ENCODE peak calls at places on chromosome 21, in six cellular contexts. One of them, this sample, is unnamed.

GRCh38 chr21:29523646-29524045 is 224.9 kb downstream of the BACH1 start:
- DNase-seq in heart left ventricle: no peak
- DNase-seq in HFF-Myc: no peak
- DNase-seq in ovary: no peak
- DNase-seq in pancreas: no peak
- DNase-seq in dorsolateral prefrontal cortex: no peak
- DNase-seq in this sample: peak; percentile 39

GRCh38 chr21:44759628-44760285 is 41.9 kb downstream of the UBE2G2 start:
- DNase-seq in heart left ventricle: no peak
- DNase-seq in HFF-Myc: no peak
- DNase-seq in ovary: no peak
- DNase-seq in pancreas: no peak
- DNase-seq in dorsolateral prefrontal cortex: no peak
- DNase-seq in this sample: no peak

GRCh38 chr21:44823179-44823654 is 5.4 kb upstream of the SUMO3 start:
- DNase-seq in heart left ventricle: no peak
- DNase-seq in HFF-Myc: no peak
- DNase-seq in ovary: no peak
- DNase-seq in pancreas: no peak
- DNase-seq in dorsolateral prefrontal cortex: no peak
- DNase-seq in this sample: no peak

GRCh38 chr21:42220138-42220701 is 1.3 kb downstream of the ABCG1 start:
- DNase-seq in heart left ventricle: peak; percentile 73
- DNase-seq in HFF-Myc: no peak
- DNase-seq in ovary: peak; percentile 39
- DNase-seq in pancreas: peak; percentile 60
- DNase-seq in dorsolateral prefrontal cortex: peak; percentile 71
- DNase-seq in this sample: peak; percentile 89

GRCh38 chr21:28636988-28637691 is 355.5 kb downstream of the LTN1 start:
- DNase-seq in heart left ventricle: no peak
- DNase-seq in HFF-Myc: no peak
- DNase-seq in ovary: no peak
- DNase-seq in pancreas: no peak
- DNase-seq in dorsolateral prefrontal cortex: no peak
- DNase-seq in this sample: peak; percentile 91

GRCh38 chr21:40516336-40516735 is 330.6 kb downstream of the DSCAM start:
- DNase-seq in heart left ventricle: peak; percentile 22
- DNase-seq in HFF-Myc: no peak
- DNase-seq in ovary: no peak
- DNase-seq in pancreas: no peak
- DNase-seq in dorsolateral prefrontal cortex: peak; percentile 43
- DNase-seq in this sample: no peak

GRCh38 chr21:45391743-45392079 is 13.3 kb upstream of the COL18A1 start:
- DNase-seq in heart left ventricle: no peak
- DNase-seq in HFF-Myc: no peak
- DNase-seq in ovary: peak; percentile 18
- DNase-seq in pancreas: no peak
- DNase-seq in dorsolateral prefrontal cortex: no peak
- DNase-seq in this sample: no peak

GRCh38 chr21:34881894-34882371 is 167.2 kb downstream of the RUNX1 start:
- DNase-seq in heart left ventricle: no peak
- DNase-seq in HFF-Myc: no peak
- DNase-seq in ovary: no peak
- DNase-seq in pancreas: no peak
- DNase-seq in dorsolateral prefrontal cortex: no peak
- DNase-seq in this sample: peak; percentile 85

GRCh38 chr21:27648560-27648959 is 681.7 kb upstream of the ADAMTS5 start:
- DNase-seq in heart left ventricle: no peak
- DNase-seq in HFF-Myc: peak; percentile 40
- DNase-seq in ovary: no peak
- DNase-seq in pancreas: no peak
- DNase-seq in dorsolateral prefrontal cortex: no peak
- DNase-seq in this sample: peak; percentile 90

GRCh38 chr21:42654179-42654912 is 925 bp downstream of the PDE9A start:
- DNase-seq in heart left ventricle: no peak
- DNase-seq in HFF-Myc: no peak
- DNase-seq in ovary: no peak
- DNase-seq in pancreas: no peak
- DNase-seq in dorsolateral prefrontal cortex: no peak
- DNase-seq in this sample: no peak

GRCh38 chr21:37166733-37167132 is 93.7 kb downstream of the TTC3 start:
- DNase-seq in heart left ventricle: no peak
- DNase-seq in HFF-Myc: no peak
- DNase-seq in ovary: no peak
- DNase-seq in pancreas: no peak
- DNase-seq in dorsolateral prefrontal cortex: no peak
- DNase-seq in this sample: peak; percentile 28

GRCh38 chr21:44910229-44911065 is 10.3 kb downstream of the ITGB2 start:
- DNase-seq in heart left ventricle: no peak
- DNase-seq in HFF-Myc: no peak
- DNase-seq in ovary: no peak
- DNase-seq in pancreas: no peak
- DNase-seq in dorsolateral prefrontal cortex: no peak
- DNase-seq in this sample: no peak

GRCh38 chr21:42037943-42038342 is 27.8 kb upstream of the ZBTB21 start:
- DNase-seq in heart left ventricle: no peak
- DNase-seq in HFF-Myc: no peak
- DNase-seq in ovary: no peak
- DNase-seq in pancreas: peak; percentile 44
- DNase-seq in dorsolateral prefrontal cortex: no peak
- DNase-seq in this sample: no peak

GRCh38 chr21:26747216-26747615 is 98.0 kb downstream of the ADAMTS1 start:
- DNase-seq in heart left ventricle: no peak
- DNase-seq in HFF-Myc: no peak
- DNase-seq in ovary: no peak
- DNase-seq in pancreas: no peak
- DNase-seq in dorsolateral prefrontal cortex: no peak
- DNase-seq in this sample: no peak

GRCh38 chr21:46161180-46161799 is 5.9 kb upstream of the FTCD start:
- DNase-seq in heart left ventricle: peak; percentile 17
- DNase-seq in HFF-Myc: no peak
- DNase-seq in ovary: peak; percentile 23
- DNase-seq in pancreas: peak; percentile 50
- DNase-seq in dorsolateral prefrontal cortex: no peak
- DNase-seq in this sample: no peak

GRCh38 chr21:45317401-45318145 is 29.9 kb upstream of the POFUT2 start:
- DNase-seq in heart left ventricle: no peak
- DNase-seq in HFF-Myc: no peak
- DNase-seq in ovary: peak; percentile 32
- DNase-seq in pancreas: peak; percentile 42
- DNase-seq in dorsolateral prefrontal cortex: no peak
- DNase-seq in this sample: peak; percentile 73

GRCh38 chr21:20016431-20017005 is 981.7 kb upstream of the NCAM2 start:
- DNase-seq in heart left ventricle: no peak
- DNase-seq in HFF-Myc: no peak
- DNase-seq in ovary: no peak
- DNase-seq in pancreas: no peak
- DNase-seq in dorsolateral prefrontal cortex: no peak
- DNase-seq in this sample: no peak

GRCh38 chr21:44854664-44855446 is 18.6 kb downstream of the PTTG1IP start:
- DNase-seq in heart left ventricle: no peak
- DNase-seq in HFF-Myc: no peak
- DNase-seq in ovary: no peak
- DNase-seq in pancreas: peak; percentile 47
- DNase-seq in dorsolateral prefrontal cortex: no peak
- DNase-seq in this sample: no peak

GRCh38 chr21:45747802-45748445 is 104.4 kb downstream of the PCBP3 start:
- DNase-seq in heart left ventricle: no peak
- DNase-seq in HFF-Myc: no peak
- DNase-seq in ovary: no peak
- DNase-seq in pancreas: no peak
- DNase-seq in dorsolateral prefrontal cortex: peak; percentile 65
- DNase-seq in this sample: peak; percentile 37

GRCh38 chr21:34724131-34724856 is 55.5 kb downstream of the CLIC6 start:
- DNase-seq in heart left ventricle: no peak
- DNase-seq in HFF-Myc: no peak
- DNase-seq in ovary: no peak
- DNase-seq in pancreas: no peak
- DNase-seq in dorsolateral prefrontal cortex: no peak
- DNase-seq in this sample: no peak

GRCh38 chr21:42655797-42656770 is 2.7 kb downstream of the PDE9A start:
- DNase-seq in heart left ventricle: no peak
- DNase-seq in HFF-Myc: no peak
- DNase-seq in ovary: no peak
- DNase-seq in pancreas: no peak
- DNase-seq in dorsolateral prefrontal cortex: no peak
- DNase-seq in this sample: no peak

GRCh38 chr21:41482980-41483379 is 25.0 kb downstream of the TMPRSS2 start:
- DNase-seq in heart left ventricle: no peak
- DNase-seq in HFF-Myc: no peak
- DNase-seq in ovary: no peak
- DNase-seq in pancreas: no peak
- DNase-seq in dorsolateral prefrontal cortex: no peak
- DNase-seq in this sample: no peak

GRCh38 chr21:40660461-40660860 is 186.5 kb downstream of the DSCAM start:
- DNase-seq in heart left ventricle: no peak
- DNase-seq in HFF-Myc: no peak
- DNase-seq in ovary: no peak
- DNase-seq in pancreas: no peak
- DNase-seq in dorsolateral prefrontal cortex: no peak
- DNase-seq in this sample: no peak

GRCh38 chr21:32415451-32415850 is 2.9 kb downstream of the EVA1C start:
- DNase-seq in heart left ventricle: no peak
- DNase-seq in HFF-Myc: no peak
- DNase-seq in ovary: no peak
- DNase-seq in pancreas: no peak
- DNase-seq in dorsolateral prefrontal cortex: no peak
- DNase-seq in this sample: no peak
- H3K4me3 ChIP-seq in heart left ventricle: peak overlapping the region; percentile 72
- H3K4me3 ChIP-seq in HFF-Myc: no peak overlapping the region
- H3K4me3 ChIP-seq in ovary: no peak overlapping the region
- H3K4me3 ChIP-seq in pancreas: no peak overlapping the region
- H3K4me3 ChIP-seq in dorsolateral prefrontal cortex: peak overlapping the region; percentile 84
- H3K4me3 ChIP-seq in this sample: peak overlapping the region; percentile 80

DNA sequence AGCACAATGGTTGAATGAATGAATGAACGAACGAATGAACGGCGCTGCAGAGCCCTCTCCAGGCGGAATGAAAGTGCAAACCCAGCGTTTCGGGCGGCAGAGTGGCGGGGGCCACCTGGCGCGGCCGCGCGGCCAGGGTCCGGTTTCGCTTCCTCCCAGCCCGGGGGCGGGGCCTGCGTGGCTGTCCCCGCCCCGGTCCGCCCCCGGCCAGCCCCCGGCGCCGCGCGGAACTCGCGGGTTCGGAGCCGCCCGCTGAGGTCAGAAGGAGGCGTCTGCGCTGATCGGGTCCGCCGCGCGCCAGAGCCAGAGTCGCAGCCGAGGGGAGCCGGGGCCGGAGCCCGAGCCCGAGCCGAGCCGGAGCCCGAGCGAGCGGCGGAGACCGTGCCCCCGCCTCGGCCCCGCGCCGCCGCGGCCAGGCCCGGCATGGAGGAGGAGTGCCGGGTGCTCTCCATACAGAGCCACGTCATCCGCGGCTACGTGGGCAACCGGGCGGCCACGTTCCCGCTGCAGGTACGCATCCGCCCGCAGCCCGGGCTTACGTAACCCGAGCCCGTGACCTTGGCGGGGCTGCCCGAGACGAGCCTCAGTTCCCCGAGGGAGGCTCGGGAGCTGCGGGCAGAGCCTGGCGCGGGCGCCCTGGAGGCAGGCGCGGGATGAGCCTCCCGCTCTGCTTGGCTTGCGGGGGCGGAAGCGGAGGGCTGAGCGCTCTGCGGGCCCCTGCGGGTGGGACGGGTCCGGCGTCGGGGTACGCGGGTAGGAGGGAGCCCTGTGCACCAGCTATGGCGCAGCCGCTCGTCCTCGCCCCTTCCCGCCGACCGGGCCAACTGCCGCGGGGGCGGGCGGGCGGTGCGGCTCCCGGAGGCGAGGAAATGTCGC is at the start of gene PDXK:
- DNase-seq in heart left ventricle: peak; percentile 90
- DNase-seq in HFF-Myc: no peak
- DNase-seq in ovary: peak; percentile 90
- DNase-seq in pancreas: peak; percentile 97
- DNase-seq in dorsolateral prefrontal cortex: peak; percentile 76
- DNase-seq in this sample: peak; percentile 78
- TF ChIP-seq CTCF in heart left ventricle: no peak
- TF ChIP-seq CTCF in HFF-Myc: no peak
- TF ChIP-seq CTCF in ovary: no peak
- TF ChIP-seq CTCF in pancreas: no peak
- TF ChIP-seq CTCF in dorsolateral prefrontal cortex: peak; percentile 25
- TF ChIP-seq CTCF in this sample: no peak

GRCh38 chr21:38822754-38823374 is 17.1 kb downstream of the ETS2 start:
- DNase-seq in heart left ventricle: no peak
- DNase-seq in HFF-Myc: no peak
- DNase-seq in ovary: no peak
- DNase-seq in pancreas: no peak
- DNase-seq in dorsolateral prefrontal cortex: no peak
- DNase-seq in this sample: no peak

GRCh38 chr21:38823737-38824123 is 18.0 kb downstream of the ETS2 start:
- DNase-seq in heart left ventricle: no peak
- DNase-seq in HFF-Myc: no peak
- DNase-seq in ovary: no peak
- DNase-seq in pancreas: no peak
- DNase-seq in dorsolateral prefrontal cortex: no peak
- DNase-seq in this sample: no peak

GRCh38 chr21:38825901-38826300 is 20.2 kb downstream of the ETS2 start:
- DNase-seq in heart left ventricle: no peak
- DNase-seq in HFF-Myc: no peak
- DNase-seq in ovary: no peak
- DNase-seq in pancreas: no peak
- DNase-seq in dorsolateral prefrontal cortex: no peak
- DNase-seq in this sample: no peak

GRCh38 chr21:38824124-38824822 is 18.5 kb downstream of the ETS2 start:
- DNase-seq in heart left ventricle: no peak
- DNase-seq in HFF-Myc: peak; percentile 72
- DNase-seq in ovary: no peak
- DNase-seq in pancreas: no peak
- DNase-seq in dorsolateral prefrontal cortex: no peak
- DNase-seq in this sample: no peak

GRCh38 chr21:38825269-38825668 is 19.5 kb downstream of the ETS2 start:
- DNase-seq in heart left ventricle: no peak
- DNase-seq in HFF-Myc: no peak
- DNase-seq in ovary: no peak
- DNase-seq in pancreas: no peak
- DNase-seq in dorsolateral prefrontal cortex: no peak
- DNase-seq in this sample: no peak
- H3K4me3 ChIP-seq in heart left ventricle: no peak overlapping the region
- H3K4me3 ChIP-seq in HFF-Myc: no peak overlapping the region
- H3K4me3 ChIP-seq in ovary: no peak overlapping the region
- H3K4me3 ChIP-seq in pancreas: no peak overlapping the region
- H3K4me3 ChIP-seq in dorsolateral prefrontal cortex: no peak overlapping the region
- H3K4me3 ChIP-seq in this sample: no peak overlapping the region

DNA sequence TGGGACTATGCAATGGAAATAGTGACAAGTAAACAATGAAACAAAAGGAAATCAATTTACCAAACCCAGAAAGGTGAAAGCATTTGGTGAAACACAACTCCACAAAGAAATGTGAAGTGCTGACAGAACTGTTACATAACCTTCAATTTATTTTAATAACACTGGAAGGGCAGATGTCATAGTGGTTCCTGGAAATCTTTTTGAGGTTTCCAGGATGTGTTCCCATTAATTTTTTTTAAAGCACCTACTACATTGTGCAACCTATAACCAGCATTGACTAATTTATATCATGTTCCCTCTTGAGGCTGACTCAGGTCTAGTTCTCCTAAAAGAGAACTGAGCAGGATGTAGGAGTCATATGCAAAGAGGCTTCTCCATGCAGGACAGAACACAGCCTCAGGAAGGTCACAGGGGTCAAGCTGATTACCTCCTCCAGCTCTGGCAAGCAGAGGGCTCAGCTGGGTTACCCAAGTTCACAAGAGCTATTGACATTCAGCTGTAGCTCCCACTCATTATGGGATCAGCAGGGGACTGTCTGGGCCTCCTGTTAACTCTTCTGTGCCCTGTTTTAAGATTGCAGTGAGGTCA is 157.1 kb upstream of the NRIP1 start:
- DNase-seq in heart left ventricle: peak; percentile 41
- DNase-seq in HFF-Myc: peak; percentile 4
- DNase-seq in ovary: no peak
- DNase-seq in pancreas: no peak
- DNase-seq in dorsolateral prefrontal cortex: no peak
- DNase-seq in this sample: peak; percentile 93
- TF ChIP-seq CTCF in heart left ventricle: no peak
- TF ChIP-seq CTCF in HFF-Myc: no peak
- TF ChIP-seq CTCF in ovary: no peak
- TF ChIP-seq CTCF in pancreas: no peak
- TF ChIP-seq CTCF in dorsolateral prefrontal cortex: no peak
- TF ChIP-seq CTCF in this sample: peak; percentile 5